ENCODE peak calls at places on chromosomes 16 and 17, in six cellular contexts. One of them, this sample, is unnamed.

GRCh38 chr17:29294580-29294900 is 592 bp upstream of the NUFIP2 start:
- DNase-seq in K562: no peak
- DNase-seq in GM12891: no peak
- DNase-seq in HepG2: no peak
- DNase-seq in GM12878: no peak
- DNase-seq in H1: no peak
- DNase-seq in this sample: no peak

GRCh38 chr16:73214825-73215481 is 167.0 kb upstream of the ZFHX3 start:
- DNase-seq in K562: no peak
- DNase-seq in GM12891: no peak
- DNase-seq in HepG2: no peak
- DNase-seq in GM12878: no peak
- DNase-seq in H1: no peak
- DNase-seq in this sample: no peak

GRCh38 chr17:18191071-18191667 is 7.5 kb downstream of the ALKBH5 start:
- DNase-seq in K562: no peak
- DNase-seq in GM12891: no peak
- DNase-seq in HepG2: peak
- DNase-seq in GM12878: no peak
- DNase-seq in H1: no peak
- DNase-seq in this sample: no peak

GRCh38 chr17:76566988-76567431 is 18.6 kb downstream of the ST6GALNAC2 start:
- DNase-seq in K562: peak
- DNase-seq in GM12891: no peak
- DNase-seq in HepG2: no peak
- DNase-seq in GM12878: no peak
- DNase-seq in H1: no peak
- DNase-seq in this sample: no peak

GRCh38 chr17:66255527-66255971 is 26.3 kb upstream of the APOH start:
- DNase-seq in K562: no peak
- DNase-seq in GM12891: no peak
- DNase-seq in HepG2: no peak
- DNase-seq in GM12878: no peak
- DNase-seq in H1: no peak
- DNase-seq in this sample: no peak

GRCh38 chr17:9004132-9004960 is 17.0 kb upstream of the NTN1 start:
- DNase-seq in K562: no peak
- DNase-seq in GM12891: no peak
- DNase-seq in HepG2: no peak
- DNase-seq in GM12878: no peak
- DNase-seq in H1: no peak
- DNase-seq in this sample: peak

GRCh38 chr16:1706386-1707192 is 594 bp downstream of the MAPK8IP3 start:
- DNase-seq in K562: peak
- DNase-seq in GM12891: peak
- DNase-seq in HepG2: no peak
- DNase-seq in GM12878: no peak
- DNase-seq in H1: no peak
- DNase-seq in this sample: peak

GRCh38 chr16:19184823-19185509 is 16.9 kb downstream of the SYT17 start:
- DNase-seq in K562: no peak
- DNase-seq in GM12891: no peak
- DNase-seq in HepG2: no peak
- DNase-seq in GM12878: no peak
- DNase-seq in H1: no peak
- DNase-seq in this sample: no peak

GRCh38 chr17:62966426-62967110 is 533 bp downstream of the TANC2 start:
- DNase-seq in K562: no peak
- DNase-seq in GM12891: no peak
- DNase-seq in HepG2: no peak
- DNase-seq in GM12878: no peak
- DNase-seq in H1: no peak
- DNase-seq in this sample: no peak

GRCh38 chr17:48004973-48005372 is 32.6 kb downstream of the COPZ2 start:
- DNase-seq in K562: no peak
- DNase-seq in GM12891: no peak
- DNase-seq in HepG2: no peak
- DNase-seq in GM12878: no peak
- DNase-seq in H1: no peak
- DNase-seq in this sample: no peak

GRCh38 chr17:38667099-38667786 is 7.5 kb downstream of the EPOP start:
- DNase-seq in K562: peak
- DNase-seq in GM12891: peak
- DNase-seq in HepG2: peak
- DNase-seq in GM12878: no peak
- DNase-seq in H1: peak
- DNase-seq in this sample: peak

GRCh38 chr17:31398381-31399275 is 7.2 kb downstream of the RAB11FIP4 start:
- DNase-seq in K562: no peak
- DNase-seq in GM12891: no peak
- DNase-seq in HepG2: no peak
- DNase-seq in GM12878: no peak
- DNase-seq in H1: no peak
- DNase-seq in this sample: no peak

DNA sequence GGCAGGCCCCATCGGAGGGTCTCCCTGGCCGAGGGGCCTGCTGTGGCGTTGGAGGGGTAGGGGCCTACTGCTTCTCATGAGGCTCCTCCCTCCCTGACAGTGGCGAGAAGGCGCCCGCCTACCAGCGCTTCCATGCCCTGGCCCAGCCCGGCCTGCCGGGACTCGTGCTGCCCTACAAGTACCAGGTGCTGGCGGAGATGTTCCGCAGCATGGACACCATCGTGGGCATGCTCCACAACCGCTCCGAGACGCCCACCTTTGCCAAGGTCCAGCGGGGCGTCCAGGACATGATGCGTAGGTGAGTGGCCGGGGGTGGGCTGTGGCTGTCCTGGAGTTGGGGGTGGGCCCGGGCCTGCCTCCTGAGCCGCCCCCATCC is 1.7 kb downstream of the CDT1 start:
- DNase-seq in K562: no peak
- DNase-seq in GM12891: no peak
- DNase-seq in HepG2: no peak
- DNase-seq in GM12878: no peak
- DNase-seq in H1: no peak
- DNase-seq in this sample: no peak
- TF ChIP-seq POLR2A in K562: no peak
- TF ChIP-seq POLR2A in GM12891: no peak
- TF ChIP-seq POLR2A in HepG2: no peak
- TF ChIP-seq POLR2A in GM12878: peak
- TF ChIP-seq POLR2A in H1: no peak
- TF ChIP-seq POLR2A in this sample: no peak

GRCh38 chr16:64309398-64310110 is 812.3 kb downstream of the CDH11 start:
- DNase-seq in K562: no peak
- DNase-seq in GM12891: no peak
- DNase-seq in HepG2: no peak
- DNase-seq in GM12878: no peak
- DNase-seq in H1: no peak
- DNase-seq in this sample: no peak

GRCh38 chr16:64308721-64309120 is 813.1 kb downstream of the CDH11 start:
- DNase-seq in K562: no peak
- DNase-seq in GM12891: no peak
- DNase-seq in HepG2: no peak
- DNase-seq in GM12878: no peak
- DNase-seq in H1: no peak
- DNase-seq in this sample: no peak

GRCh38 chr16:64312292-64312691 is 809.6 kb downstream of the CDH11 start:
- DNase-seq in K562: no peak
- DNase-seq in GM12891: no peak
- DNase-seq in HepG2: no peak
- DNase-seq in GM12878: no peak
- DNase-seq in H1: no peak
- DNase-seq in this sample: no peak

GRCh38 chr16:64313726-64314125 is 808.1 kb downstream of the CDH11 start:
- DNase-seq in K562: no peak
- DNase-seq in GM12891: no peak
- DNase-seq in HepG2: no peak
- DNase-seq in GM12878: no peak
- DNase-seq in H1: no peak
- DNase-seq in this sample: no peak

GRCh38 chr16:64311241-64311640 is 810.6 kb downstream of the CDH11 start:
- DNase-seq in K562: no peak
- DNase-seq in GM12891: no peak
- DNase-seq in HepG2: no peak
- DNase-seq in GM12878: no peak
- DNase-seq in H1: no peak
- DNase-seq in this sample: no peak
- TF ChIP-seq TAF1 in K562: no peak
- TF ChIP-seq TAF1 in GM12891: no peak
- TF ChIP-seq TAF1 in HepG2: no peak
- TF ChIP-seq TAF1 in GM12878: no peak
- TF ChIP-seq TAF1 in H1: no peak
- TF ChIP-seq TAF1 in this sample: no peak

DNA sequence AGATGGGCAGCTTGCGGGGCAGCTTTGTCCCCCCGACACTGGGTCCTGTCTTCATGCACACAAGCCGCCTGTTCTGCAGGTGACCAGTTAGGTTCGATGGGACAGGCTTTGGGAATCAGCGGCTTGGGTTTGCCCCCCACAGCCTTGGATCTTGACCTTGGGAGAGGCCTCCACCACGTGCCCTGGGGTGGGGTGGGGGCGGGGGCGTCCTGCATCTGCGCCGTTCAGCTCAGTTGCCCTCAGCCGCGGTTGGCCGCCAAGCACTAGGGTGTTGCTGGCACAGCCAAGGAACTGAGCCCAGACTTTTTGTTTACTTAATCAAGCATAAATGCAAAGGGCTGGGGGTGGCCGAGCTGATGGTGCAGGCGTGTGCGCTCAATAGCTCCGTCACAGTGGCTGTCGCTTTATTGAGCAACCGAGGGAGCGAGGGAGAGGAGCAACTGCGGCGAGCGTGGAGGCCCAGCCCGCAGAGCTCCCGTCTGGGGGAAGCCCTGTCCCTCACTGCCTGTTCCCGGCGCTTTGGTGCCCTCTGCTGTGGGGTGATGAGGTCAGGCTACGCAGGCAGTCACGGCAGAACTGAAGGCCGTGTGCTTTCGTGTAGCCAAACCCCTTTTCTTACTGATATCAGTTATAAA is 33.9 kb downstream of the JPH3 start:
- DNase-seq in K562: peak
- DNase-seq in GM12891: peak
- DNase-seq in HepG2: peak
- DNase-seq in GM12878: no peak
- DNase-seq in H1: peak
- DNase-seq in this sample: peak
- TF ChIP-seq POLR2A in K562: no peak
- TF ChIP-seq POLR2A in GM12891: no peak
- TF ChIP-seq POLR2A in HepG2: no peak
- TF ChIP-seq POLR2A in GM12878: no peak
- TF ChIP-seq POLR2A in H1: no peak
- TF ChIP-seq POLR2A in this sample: no peak

GRCh38 chr17:72380120-72380519 is 259.3 kb downstream of the SOX9 start:
- DNase-seq in K562: no peak
- DNase-seq in GM12891: no peak
- DNase-seq in HepG2: no peak
- DNase-seq in GM12878: no peak
- DNase-seq in H1: no peak
- DNase-seq in this sample: no peak
- TF ChIP-seq TAF1 in K562: no peak
- TF ChIP-seq TAF1 in GM12891: no peak
- TF ChIP-seq TAF1 in HepG2: no peak
- TF ChIP-seq TAF1 in GM12878: no peak
- TF ChIP-seq TAF1 in H1: no peak
- TF ChIP-seq TAF1 in this sample: no peak

GRCh38 chr17:68511671-68512246 is 471 bp upstream of the PRKAR1A start:
- DNase-seq in K562: peak
- DNase-seq in GM12891: peak
- DNase-seq in HepG2: peak
- DNase-seq in GM12878: no peak
- DNase-seq in H1: peak
- DNase-seq in this sample: peak
- TF ChIP-seq POLR2A in K562: no peak
- TF ChIP-seq POLR2A in GM12891: no peak
- TF ChIP-seq POLR2A in HepG2: peak
- TF ChIP-seq POLR2A in GM12878: no peak
- TF ChIP-seq POLR2A in H1: peak
- TF ChIP-seq POLR2A in this sample: peak